ENCODE peak calls at places on chromosomes 12 and 14, in nine cellular contexts. T is sciatic nerve; V is stimulated activated CD8-positive, alpha-beta memory T cell treated with anti-CD3 and anti-CD28 coated beads, Interleukin-4, amount 100 ng/mL, for 24 hours; Z is EH; C is pancreas; E is T-helper 1 cell; Q is NCI-H2081; N is activated CD4-positive, alpha-beta T cell treated with anti-CD3 and anti-CD28 coated beads for 36 hours; O is T-helper 2 cell. J is an unnamed sample.

GRCh38 chr12:18496156-18496555 is 234.8 kb downstream of the PIK3C2G start:
- DNase-seq in V (no peak), N (no peak), T (no peak), E (no peak), O (no peak), Q (no peak), C (no peak), Z (no peak), J (no peak)

GRCh38 chr12:64779349-64779974 is 20.3 kb upstream of the GNS start:
- DNase-seq in C (no peak), E (no peak), T (no peak), Z (no peak), Q (no peak), V (no peak), N (no peak), O (no peak), J (no peak)

GRCh38 chr14:21543426-21544350 is 17.5 kb upstream of the SALL2 start:
- DNase-seq in Q (no peak), E (no peak), Z (no peak), O (no peak), C (no peak), T (no peak), N (no peak), V (no peak), J (no peak)

GRCh38 chr14:71662291-71662790 is 269.9 kb upstream of the RGS6 start:
- DNase-seq in C (no peak), Z (no peak), N (no peak), E (no peak), T (no peak), Q (no peak), O (no peak), V (no peak), J (no peak)

GRCh38 chr14:42057176-42057575 is 450.5 kb downstream of the LRFN5 start:
- DNase-seq in Q (no peak), T (no peak), V (no peak), E (no peak), Z (no peak), N (no peak), O (no peak), C (no peak), J (no peak)

GRCh38 chr14:23071975-23072539 is 14.7 kb upstream of the CDH24 start:
- DNase-seq in C (no peak), V (no peak), E (no peak), Q (no peak), Z (peak; percentile 33), N (no peak), O (no peak), T (no peak), J (no peak)

GRCh38 chr12:113819495-113819894 is 146.6 kb downstream of the RBM19 start:
- DNase-seq in Q (no peak), E (no peak), C (no peak), Z (no peak), T (no peak), O (no peak), V (no peak), N (no peak), J (no peak)

GRCh38 chr12:55704824-55705780 is 2.6 kb downstream of the ITGA7 start:
- DNase-seq in V (no peak), E (no peak), N (no peak), C (no peak), T (no peak), Z (no peak), Q (no peak), O (no peak), J (no peak)

GRCh38 chr14:19930617-19931016 is at the start of gene OR4K1:
- DNase-seq in E (no peak), T (no peak), Z (no peak), N (no peak), O (no peak), C (no peak), Q (no peak), V (no peak), J (no peak)

GRCh38 chr12:15984097-15984800 is 73.1 kb downstream of the DERA start:
- DNase-seq in E (no peak), Q (no peak), N (no peak), O (no peak), V (no peak), C (no peak), Z (no peak), T (no peak), J (no peak)